ENCODE peak calls at places on chromosomes 12 and 14, in five cellular contexts. D is thyroid gland, H is HCT116, P is tibial nerve, G is body of pancreas. V is an unnamed sample.

GRCh38 chr14:106210650-106211049 is 684.3 kb downstream of the TMEM121 start:
- DNase-seq in D (no peak), H (no peak), P (no peak), G (no peak), V (no peak)

GRCh38 chr14:103737432-103738045 is 21.9 kb downstream of the ZFYVE21 start:
- DNase-seq in D (no peak), H (no peak), P (peak; percentile 12), G (no peak), V (no peak)

GRCh38 chr14:60665178-60665555 is 15.9 kb upstream of the SIX1 start:
- DNase-seq in D (no peak), H (no peak), P (no peak), G (no peak), V (no peak)

GRCh38 chr14:75196468-75196867 is 20.1 kb upstream of the TMED10 start:
- DNase-seq in D (no peak), H (no peak), P (no peak), G (peak; percentile 34), V (no peak)

GRCh38 chr12:68844318-68844745 is 36.4 kb downstream of the MDM2 start:
- DNase-seq in D (peak; percentile 41), H (no peak), P (no peak), G (no peak), V (no peak)

GRCh38 chr12:82756303-82756702 is 69.6 kb downstream of the TMTC2 start:
- DNase-seq in D (no peak), H (no peak), P (no peak), G (no peak), V (no peak)

GRCh38 chr12:60539592-60539991 is 943.8 kb downstream of the SLC16A7 start:
- DNase-seq in D (no peak), H (no peak), P (no peak), G (no peak), V (no peak)

GRCh38 chr12:101685121-101685520 is 12.3 kb upstream of the CHPT1 start:
- DNase-seq in D (no peak), H (no peak), P (no peak), G (no peak), V (no peak)

GRCh38 chr14:68796418-68797101 is 3.7 kb upstream of the ZFP36L1 start:
- DNase-seq in D (no peak), H (no peak), P (no peak), G (peak; percentile 11), V (no peak)

GRCh38 chr14:68797180-68797670 is 4.4 kb upstream of the ZFP36L1 start:
- DNase-seq in D (no peak), H (no peak), P (no peak), G (peak; percentile 10), V (no peak)

GRCh38 chr14:68794130-68794855 is 1.4 kb upstream of the ZFP36L1 start:
- DNase-seq in D (peak; percentile 91), H (no peak), P (peak; percentile 87), G (peak; percentile 88), V (no peak)

GRCh38 chr14:68794856-68795601 is 2.2 kb upstream of the ZFP36L1 start:
- DNase-seq in D (peak; percentile 61), H (no peak), P (no peak), G (peak; percentile 68), V (no peak)

DNA sequence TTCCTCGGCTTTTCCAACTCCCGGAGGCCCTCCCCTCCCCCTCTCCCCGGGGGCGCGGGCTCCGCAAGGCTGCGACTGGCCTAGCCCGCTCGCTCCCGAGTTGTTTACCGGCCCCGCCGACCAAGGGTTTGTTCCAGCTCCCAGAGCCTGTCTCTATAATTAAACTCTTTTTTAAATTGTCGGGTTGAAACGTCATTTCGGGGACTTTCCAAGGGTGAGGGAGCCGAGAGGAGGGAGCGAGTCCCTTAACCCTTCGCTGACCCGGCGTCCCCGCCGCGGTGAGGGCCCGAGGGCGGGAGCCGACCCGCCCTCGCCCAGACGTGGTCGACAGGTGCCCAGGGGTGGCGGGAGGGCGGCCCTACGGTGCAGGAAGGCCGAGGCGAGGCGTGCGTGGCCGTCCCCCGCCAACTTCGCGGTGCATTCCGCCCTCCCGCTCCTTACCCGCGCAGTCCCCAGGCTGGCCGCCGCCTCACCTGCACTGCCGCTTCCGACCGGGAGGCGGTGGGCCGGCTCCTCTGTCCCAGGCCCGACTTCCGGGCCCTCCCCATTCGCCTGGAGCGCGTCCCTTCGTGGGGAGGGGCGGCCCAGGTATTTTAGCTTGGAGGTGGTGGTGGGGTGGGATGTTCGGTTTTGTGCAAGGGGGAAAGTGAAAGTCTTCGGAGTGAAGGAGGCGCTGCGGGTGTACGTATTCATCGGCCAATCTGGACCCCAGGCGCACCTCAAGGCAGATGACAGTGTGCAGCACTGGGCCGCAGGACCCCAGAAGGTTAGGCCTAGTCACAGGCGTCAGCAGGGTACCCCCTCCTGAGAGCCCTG is 2.9 kb upstream of the ZFP36L1 start:
- DNase-seq in D (peak; percentile 87), H (no peak), P (peak; percentile 71), G (peak; percentile 85), V (no peak)
- TF ChIP-seq POLR2A in D (peak; percentile 97), H (no peak), P (peak; percentile 18), G (peak; percentile 98), V (peak; percentile 40)

GRCh38 chr12:14691560-14691959 is 4.8 kb downstream of the GUCY2C start:
- DNase-seq in D (peak; percentile 27), H (no peak), P (peak; percentile 47), G (peak; percentile 30), V (no peak)
- TF ChIP-seq POLR2A in D (no peak), H (no peak), P (no peak), G (no peak), V (no peak)

GRCh38 chr14:105087963-105088811 is 23.0 kb upstream of the GPR132 start:
- DNase-seq in D (peak; percentile 59), H (no peak), P (no peak), G (peak; percentile 41), V (peak; percentile 79)

GRCh38 chr14:105086833-105087307 is 21.6 kb upstream of the GPR132 start:
- DNase-seq in D (peak; percentile 85), H (peak; percentile 24), P (peak; percentile 56), G (peak; percentile 68), V (peak; percentile 78)

GRCh38 chr14:105085766-105086165 is 20.5 kb upstream of the GPR132 start:
- DNase-seq in D (no peak), H (no peak), P (no peak), G (no peak), V (no peak)

GRCh38 chr14:105088812-105089745 is 23.8 kb upstream of the GPR132 start:
- DNase-seq in D (no peak), H (no peak), P (no peak), G (no peak), V (no peak)

DNA sequence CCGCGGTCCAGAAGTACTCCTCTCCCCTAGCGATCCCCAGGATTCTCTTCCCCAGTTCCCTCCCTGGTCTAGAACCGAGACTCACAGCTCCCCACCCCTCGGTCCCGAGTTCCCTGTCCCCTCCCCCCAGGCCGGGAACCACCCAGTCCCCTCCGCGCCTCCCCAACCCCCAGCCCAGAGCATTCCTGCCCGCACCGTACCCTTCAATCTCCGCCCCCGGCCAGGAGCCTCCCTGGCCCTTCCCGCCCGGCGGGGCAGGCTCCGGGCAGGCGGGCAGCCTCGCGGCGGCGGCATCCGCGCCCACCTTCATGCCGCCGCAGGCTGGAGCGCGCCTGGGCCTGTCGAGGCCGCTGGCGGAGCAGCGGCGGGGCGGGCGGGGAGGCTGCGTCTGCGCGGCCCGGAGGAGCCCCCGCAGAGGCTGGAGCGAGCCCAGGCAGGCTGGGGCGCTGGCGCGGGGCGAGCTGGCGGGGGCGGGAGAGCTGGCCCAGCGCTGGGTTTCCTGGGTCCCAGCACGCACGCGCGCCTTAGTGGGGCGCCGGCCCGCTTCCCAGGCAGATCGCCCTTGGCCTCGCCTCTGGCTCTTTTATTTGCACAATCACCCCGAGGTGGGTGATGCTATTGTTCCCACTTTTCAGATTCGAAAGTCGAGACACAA is 22.2 kb upstream of the GPR132 start:
- DNase-seq in D (peak; percentile 49), H (no peak), P (no peak), G (no peak), V (no peak)
- TF ChIP-seq POLR2A in D (peak; percentile 9), H (no peak), P (no peak), G (no peak), V (no peak)

GRCh38 chr12:95611676-95612309 is 60.5 kb upstream of the USP44 start:
- DNase-seq in D (no peak), H (peak; percentile 34), P (no peak), G (no peak), V (no peak)

GRCh38 chr12:95620171-95620570 is 68.9 kb upstream of the USP44 start:
- DNase-seq in D (no peak), H (no peak), P (no peak), G (no peak), V (no peak)

GRCh38 chr12:95613021-95613420 is 61.7 kb upstream of the USP44 start:
- DNase-seq in D (no peak), H (no peak), P (no peak), G (no peak), V (no peak)

GRCh38 chr12:95614384-95614982 is 63.2 kb upstream of the USP44 start:
- DNase-seq in D (no peak), H (no peak), P (no peak), G (peak; percentile 49), V (no peak)

DNA sequence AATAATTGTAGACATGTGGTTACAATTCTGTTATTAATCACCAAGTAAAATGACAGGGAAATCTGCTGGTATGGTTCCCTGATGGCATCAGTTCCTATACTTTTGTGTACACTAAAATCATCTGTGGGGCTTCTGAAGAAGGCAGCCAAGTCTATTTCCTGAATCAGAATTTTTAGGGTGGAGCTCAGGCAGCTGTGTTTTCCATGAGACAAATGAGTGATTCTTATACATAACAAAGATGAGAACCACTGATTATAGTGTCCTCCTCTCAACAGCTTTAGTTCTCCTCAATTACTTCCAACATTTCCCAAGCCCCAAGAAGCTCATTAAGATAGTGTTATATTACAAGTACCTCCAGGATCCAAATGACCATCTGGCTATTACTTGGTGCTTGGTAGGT is 64.5 kb upstream of the USP44 start:
- DNase-seq in D (no peak), H (no peak), P (no peak), G (no peak), V (no peak)
- TF ChIP-seq POLR2A in D (no peak), H (no peak), P (no peak), G (no peak), V (no peak)

DNA sequence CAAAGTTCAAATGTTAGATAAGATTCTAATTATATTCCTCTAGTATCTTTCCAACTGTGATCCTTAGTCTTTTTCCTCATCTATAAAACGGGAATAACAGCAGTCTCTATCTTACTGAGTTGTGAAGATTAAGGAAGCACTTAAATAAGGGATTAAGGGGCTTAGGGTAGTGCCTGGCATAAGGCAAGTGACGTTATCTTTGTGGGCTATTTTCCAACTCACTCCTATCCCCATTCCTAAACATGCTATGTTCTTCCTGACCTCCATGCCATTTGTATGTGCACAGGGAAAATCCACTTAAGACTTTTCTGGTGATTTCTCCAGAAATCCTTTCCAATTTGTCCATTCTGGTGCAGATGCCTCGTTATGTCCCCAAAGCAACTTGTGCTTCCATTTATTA is 33.3 kb downstream of the SUPT16H start:
- DNase-seq in D (no peak), H (no peak), P (no peak), G (no peak), V (no peak)
- TF ChIP-seq POLR2A in D (no peak), H (no peak), P (no peak), G (no peak), V (no peak)